ENCODE peak calls at places on chromosomes 7 and 10, in six cellular contexts. R is brain microvascular endothelial cell, L is kidney epithelial cell, G is pancreas, A is sigmoid colon, F is tibial artery. D is an unnamed sample.

GRCh38 chr7:150363872-150364271 is 4.8 kb upstream of the REPIN1 start:
- DNase-seq in G (no peak), L (no peak), F (no peak), A (no peak), R (no peak), D (no peak)

GRCh38 chr10:132068431-132069121 is 2.8 kb downstream of the JAKMIP3 start:
- DNase-seq in R (no peak), L (no peak), G (no peak), A (no peak), F (no peak), D (no peak)

GRCh38 chr10:70493660-70494234 is 15.2 kb downstream of the PALD1 start:
- DNase-seq in G (no peak), F (no peak), L (no peak), R (no peak), A (no peak), D (no peak)

GRCh38 chr10:95767884-95768556 is 12.1 kb downstream of the ENTPD1 start:
- DNase-seq in L (no peak), G (no peak), F (no peak), A (no peak), R (peak), D (no peak)

GRCh38 chr7:131371411-131371810 is 43.7 kb downstream of the MKLN1 start:
- DNase-seq in R (no peak), F (no peak), L (no peak), A (no peak), G (no peak), D (no peak)

GRCh38 chr10:124259139-124259825 is 159.4 kb downstream of the OAT start:
- DNase-seq in A (peak), G (no peak), L (no peak), R (peak), F (no peak), D (no peak)

GRCh38 chr10:86666538-86666937 is 1.8 kb upstream of the LDB3 start:
- DNase-seq in L (no peak), G (no peak), A (no peak), R (no peak), F (no peak), D (no peak)

GRCh38 chr10:118276203-118276602 is 65.9 kb downstream of the FAM204A start:
- DNase-seq in R (no peak), A (peak), G (no peak), F (no peak), L (no peak), D (no peak)

GRCh38 chr10:85098835-85099521 is 770.6 kb downstream of the CCSER2 start:
- DNase-seq in F (no peak), R (no peak), L (no peak), A (no peak), G (no peak), D (no peak)

GRCh38 chr7:149814494-149814893 is 23.7 kb upstream of the ZNF862 start:
- DNase-seq in G (no peak), A (no peak), F (no peak), R (no peak), L (no peak), D (no peak)

GRCh38 chr7:28290496-28290895 is 109.9 kb upstream of the JAZF1 start:
- DNase-seq in F (no peak), L (no peak), R (no peak), A (no peak), G (no peak), D (no peak)

GRCh38 chr10:70562036-70562710 is 40.4 kb downstream of the PRF1 start:
- DNase-seq in G (no peak), L (no peak), F (no peak), R (no peak), A (peak), D (no peak)

GRCh38 chr10:64036306-64036930 is 515.2 kb downstream of the REEP3 start:
- DNase-seq in G (no peak), F (no peak), R (no peak), A (no peak), L (peak), D (no peak)

GRCh38 chr10:79112898-79113431 is 44.2 kb downstream of the ZMIZ1 start:
- DNase-seq in A (peak), G (no peak), F (peak), R (peak), L (peak), D (no peak)

GRCh38 chr10:62732841-62733653 is 71.5 kb upstream of the ADO start:
- DNase-seq in F (no peak), R (peak), G (no peak), A (no peak), L (peak), D (peak)

GRCh38 chr7:135160098-135160857 is 10.2 kb downstream of the CYREN start:
- DNase-seq in G (no peak), R (peak), L (no peak), F (no peak), A (no peak), D (no peak)

GRCh38 chr10:125157473-125157865 is 2.9 kb downstream of the CTBP2 start:
- DNase-seq in F (peak), G (peak), A (peak), L (no peak), R (no peak), D (no peak)

GRCh38 chr7:22666732-22667131 is 60.3 kb upstream of the IL6 start:
- DNase-seq in F (no peak), A (no peak), L (no peak), R (peak), G (no peak), D (peak)

GRCh38 chr7:131236318-131236672 is 91.4 kb upstream of the MKLN1 start:
- DNase-seq in F (no peak), A (no peak), G (no peak), R (no peak), L (no peak), D (no peak)

GRCh38 chr7:127793582-127793981 is 141.6 kb downstream of the SND1 start:
- DNase-seq in A (no peak), F (no peak), L (no peak), R (no peak), G (no peak), D (no peak)

GRCh38 chr10:70830185-70830584 is 14.4 kb downstream of the SGPL1 start:
- DNase-seq in L (no peak), F (no peak), G (no peak), R (no peak), A (no peak), D (no peak)

GRCh38 chr7:20075992-20076813 is 141.0 kb downstream of the MACC1 start:
- DNase-seq in R (no peak), L (no peak), F (no peak), G (no peak), A (no peak), D (peak)

GRCh38 chr7:66629659-66630058 is 978 bp downstream of the KCTD7 start:
- DNase-seq in A (no peak), G (no peak), R (no peak), L (no peak), F (no peak), D (no peak)

GRCh38 chr10:12631216-12631615 is 281.9 kb downstream of the CAMK1D start:
- DNase-seq in R (no peak), A (no peak), F (no peak), G (no peak), L (no peak), D (no peak)

GRCh38 chr7:136677456-136678365 is 190.7 kb upstream of the CHRM2 start:
- DNase-seq in L (peak), F (no peak), A (no peak), G (no peak), R (peak), D (no peak)

GRCh38 chr10:86779267-86780017 is 23.0 kb downstream of the BMPR1A start:
- DNase-seq in F (no peak), G (no peak), L (no peak), R (no peak), A (no peak), D (no peak)

GRCh38 chr7:81887098-81887497 is 117.3 kb upstream of the HGF start:
- DNase-seq in A (no peak), L (no peak), G (no peak), R (no peak), F (no peak), D (no peak)

GRCh38 chr10:100349087-100349486 is 2.1 kb downstream of the SCD start:
- DNase-seq in G (no peak), R (no peak), A (no peak), L (no peak), F (no peak), D (no peak)

GRCh38 chr7:6419310-6419773 is 28.4 kb downstream of the DAGLB start:
- DNase-seq in L (no peak), G (no peak), R (no peak), F (no peak), A (no peak), D (no peak)

GRCh38 chr7:55532150-55532917 is 40.0 kb downstream of the VOPP1 start:
- DNase-seq in G (no peak), A (no peak), F (no peak), L (no peak), R (no peak), D (no peak)

GRCh38 chr10:42952931-42953683 is 123.8 kb upstream of the RET start:
- DNase-seq in L (no peak), A (peak), F (peak), R (no peak), G (no peak), D (no peak)

GRCh38 chr10:67836972-67837371 is 1.0 kb downstream of the DNAJC12 start:
- DNase-seq in R (no peak), F (no peak), A (no peak), L (no peak), G (no peak), D (no peak)
- H3K4me3 ChIP-seq in R (peak), F (no peak), A (no peak), L (no peak), G (peak), D (no peak)

GRCh38 chr7:106138776-106139175 is 26.7 kb upstream of the SYPL1 start:
- DNase-seq in F (no peak), R (no peak), L (no peak), A (no peak), G (no peak), D (no peak)

GRCh38 chr7:106139253-106140251 is 27.4 kb upstream of the SYPL1 start:
- DNase-seq in L (no peak), F (no peak), R (peak), G (no peak), A (peak), D (peak)

GRCh38 chr7:106140406-106141173 is 28.5 kb upstream of the SYPL1 start:
- DNase-seq in G (no peak), L (no peak), F (no peak), A (no peak), R (no peak), D (no peak)

DNA sequence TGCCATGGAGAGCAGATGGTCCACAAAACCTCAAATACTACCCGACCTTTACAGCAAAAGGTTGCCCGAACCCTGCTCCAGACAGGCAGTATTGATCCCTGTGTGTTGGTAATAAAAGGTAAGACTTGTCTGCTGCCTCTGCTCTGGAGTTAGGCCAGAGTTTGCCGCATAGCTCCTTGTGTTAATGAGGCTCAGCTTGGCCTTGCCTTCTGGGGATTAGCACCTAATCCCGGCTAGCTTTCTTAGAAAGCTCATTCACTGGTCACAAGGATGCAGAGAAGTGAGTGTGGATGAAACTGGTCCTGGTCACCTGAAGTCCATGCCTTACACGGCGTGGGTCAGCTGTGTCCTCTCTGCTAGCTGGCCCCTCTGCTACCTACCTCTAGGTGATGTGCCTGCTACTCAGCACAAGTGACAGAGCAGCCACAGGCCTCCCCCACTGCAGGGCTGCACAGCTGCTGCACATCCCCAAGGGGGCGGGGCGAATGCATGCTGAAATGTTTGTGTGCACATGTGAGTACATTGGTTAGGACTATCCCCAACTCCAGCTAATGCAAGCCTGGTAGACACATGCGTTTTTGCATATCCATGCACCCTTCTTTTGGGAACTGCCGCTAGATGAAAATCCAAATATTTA is 31.7 kb upstream of the SYPL1 start:
- DNase-seq in F (no peak), R (no peak), A (no peak), G (no peak), L (no peak), D (peak)
- TF ChIP-seq CTCF in F (no peak), R (no peak), A (no peak), G (no peak), L (no peak), D (no peak)

GRCh38 chr7:36736090-36736826 is 12.0 kb upstream of the AOAH start:
- DNase-seq in F (no peak), L (no peak), R (no peak), G (no peak), A (no peak), D (no peak)

GRCh38 chr7:36736827-36737211 is 12.5 kb upstream of the AOAH start:
- DNase-seq in R (no peak), A (no peak), F (no peak), L (no peak), G (no peak), D (no peak)

GRCh38 chr7:36734731-36735130 is 10.4 kb upstream of the AOAH start:
- DNase-seq in R (no peak), A (no peak), L (no peak), F (no peak), G (no peak), D (no peak)

GRCh38 chr7:36732806-36733205 is 8.5 kb upstream of the AOAH start:
- DNase-seq in F (no peak), R (no peak), L (no peak), G (no peak), A (no peak), D (no peak)

GRCh38 chr7:36735172-36735571 is 10.9 kb upstream of the AOAH start:
- DNase-seq in R (no peak), A (no peak), F (no peak), L (peak), G (no peak), D (no peak)
- H3K4me3 ChIP-seq in R (no peak), A (no peak), F (no peak), L (no peak), G (no peak), D (no peak)

GRCh38 chr10:59578013-59578412 is 131.6 kb downstream of the SLC16A9 start:
- DNase-seq in L (no peak), A (no peak), R (no peak), G (no peak), F (no peak), D (no peak)

GRCh38 chr10:59582058-59582457 is 127.6 kb downstream of the SLC16A9 start:
- DNase-seq in R (no peak), G (no peak), A (no peak), F (no peak), L (no peak), D (no peak)

GRCh38 chr10:59578741-59579140 is 130.9 kb downstream of the SLC16A9 start:
- DNase-seq in A (no peak), F (no peak), L (no peak), R (no peak), G (no peak), D (no peak)

GRCh38 chr10:59582779-59583178 is 126.9 kb downstream of the SLC16A9 start:
- DNase-seq in G (no peak), A (no peak), L (no peak), R (no peak), F (no peak), D (no peak)

GRCh38 chr10:59580257-59580863 is 129.3 kb downstream of the SLC16A9 start:
- DNase-seq in F (no peak), A (no peak), R (peak), G (no peak), L (no peak), D (no peak)
- TF ChIP-seq CTCF in F (no peak), A (no peak), R (peak), G (no peak), L (peak), D (peak)

GRCh38 chr7:123746055-123746454 is 2.7 kb downstream of the WASL start:
- DNase-seq in R (no peak), L (no peak), G (no peak), F (no peak), A (no peak), D (no peak)
- H3K4me3 ChIP-seq in R (no peak), L (no peak), G (peak), F (peak), A (no peak), D (no peak)

GRCh38 chr7:1403844-1404404 is 55.3 kb downstream of the MICALL2 start:
- DNase-seq in F (no peak), G (no peak), A (no peak), L (no peak), R (peak), D (peak)
- TF ChIP-seq CTCF in F (no peak), G (no peak), A (no peak), L (no peak), R (peak), D (peak)